ENCODE peak calls at places on chromosomes 12 and 14, in nine cellular contexts. T is breast epithelium, K is suprapubic skin, F is endothelial cell of umbilical vein, Z is spleen, Y is stomach, H is HepG2, B is HCT116, D is sigmoid colon. U is an unnamed sample.
A peak's percentile ranks its signal among the peaks of the same experiment; 100 is the strongest.

GRCh38 chr14:31261859-31262739 is 54.5 kb upstream of the HECTD1 start:
- DNase-seq in T (no peak), K (no peak), F (no peak), Z (no peak), Y (peak; percentile 75), H (peak; percentile 100), B (no peak), D (peak; percentile 65), U (no peak)

GRCh38 chr12:48988030-48988649 is 10.0 kb downstream of the WNT1 start:
- DNase-seq in T (no peak), K (no peak), F (peak; percentile 61), Z (peak; percentile 89), Y (peak; percentile 74), H (peak; percentile 46), B (no peak), D (no peak), U (peak; percentile 75)

GRCh38 chr14:72651081-72651480 is 242.8 kb downstream of the DPF3 start:
- DNase-seq in T (no peak), K (no peak), F (peak; percentile 44), Z (no peak), Y (no peak), H (no peak), B (no peak), D (no peak), U (no peak)

GRCh38 chr12:7869137-7869536 is 3.6 kb downstream of the SLC2A14 start:
- DNase-seq in T (no peak), K (no peak), F (no peak), Z (no peak), Y (no peak), H (no peak), B (no peak), D (no peak), U (no peak)

GRCh38 chr12:120125029-120125428 is 8.5 kb upstream of the RAB35 start:
- DNase-seq in T (no peak), K (no peak), F (no peak), Z (no peak), Y (no peak), H (no peak), B (no peak), D (no peak), U (no peak)

GRCh38 chr12:43370299-43370698 is 181.7 kb downstream of the ADAMTS20 start:
- DNase-seq in T (no peak), K (no peak), F (peak; percentile 3), Z (no peak), Y (no peak), H (peak; percentile 13), B (peak; percentile 76), D (no peak), U (no peak)

GRCh38 chr12:92538970-92539749 is 163.6 kb upstream of the PLEKHG7 start:
- DNase-seq in T (no peak), K (no peak), F (peak; percentile 95), Z (no peak), Y (no peak), H (no peak), B (peak; percentile 47), D (no peak), U (no peak)

GRCh38 chr14:34059925-34060746 is 109.3 kb upstream of the EGLN3 start:
- DNase-seq in T (peak; percentile 76), K (peak; percentile 83), F (peak; percentile 67), Z (peak; percentile 89), Y (peak; percentile 85), H (peak; percentile 56), B (no peak), D (peak; percentile 90), U (peak; percentile 87)

GRCh38 chr12:31507966-31508365 is 83.0 kb downstream of the DENND5B start:
- DNase-seq in T (no peak), K (no peak), F (no peak), Z (no peak), Y (no peak), H (no peak), B (no peak), D (no peak), U (no peak)

GRCh38 chr14:23185046-23185445 is 1.6 kb upstream of the SLC7A8 start:
- DNase-seq in T (no peak), K (no peak), F (peak; percentile 74), Z (no peak), Y (no peak), H (no peak), B (no peak), D (no peak), U (no peak)

GRCh38 chr14:100677152-100677924 is 49.4 kb upstream of the DLK1 start:
- DNase-seq in T (no peak), K (no peak), F (no peak), Z (peak; percentile 85), Y (no peak), H (peak; percentile 80), B (no peak), D (peak; percentile 81), U (no peak)

GRCh38 chr12:86018361-86018760 is 144.3 kb downstream of the NTS start:
- DNase-seq in T (no peak), K (no peak), F (no peak), Z (no peak), Y (no peak), H (no peak), B (no peak), D (no peak), U (no peak)

GRCh38 chr12:77007476-77007875 is 57.9 kb downstream of the E2F7 start:
- DNase-seq in T (no peak), K (no peak), F (no peak), Z (no peak), Y (no peak), H (no peak), B (no peak), D (no peak), U (no peak)

GRCh38 chr14:77183896-77184295 is 2.3 kb downstream of the TMEM63C start:
- DNase-seq in T (no peak), K (no peak), F (no peak), Z (no peak), Y (no peak), H (no peak), B (no peak), D (no peak), U (no peak)

GRCh38 chr12:92396647-92397258 is 251.1 kb upstream of the BTG1 start:
- DNase-seq in T (no peak), K (no peak), F (no peak), Z (no peak), Y (no peak), H (no peak), B (no peak), D (no peak), U (no peak)

GRCh38 chr12:32669584-32669983 is 9.5 kb upstream of the DNM1L start:
- DNase-seq in T (no peak), K (no peak), F (no peak), Z (no peak), Y (no peak), H (no peak), B (no peak), D (no peak), U (no peak)

GRCh38 chr12:32662665-32663064 is 16.4 kb upstream of the DNM1L start:
- DNase-seq in T (no peak), K (no peak), F (no peak), Z (no peak), Y (no peak), H (no peak), B (no peak), D (no peak), U (no peak)

GRCh38 chr12:32661706-32662105 is 17.4 kb upstream of the DNM1L start:
- DNase-seq in T (no peak), K (no peak), F (no peak), Z (no peak), Y (no peak), H (no peak), B (no peak), D (no peak), U (no peak)

GRCh38 chr12:32666510-32666909 is 12.6 kb upstream of the DNM1L start:
- DNase-seq in T (no peak), K (no peak), F (no peak), Z (no peak), Y (no peak), H (no peak), B (no peak), D (no peak), U (no peak)

GRCh38 chr12:32666018-32666417 is 13.1 kb upstream of the DNM1L start:
- DNase-seq in T (no peak), K (no peak), F (no peak), Z (no peak), Y (no peak), H (no peak), B (no peak), D (no peak), U (no peak)
- TF ChIP-seq POLR2AphosphoS5 in T (no peak), K (no peak), F (no peak), Z (no peak), Y (no peak), H (no peak), B (no peak), D (no peak), U (no peak)

GRCh38 chr12:123972448-123973401 is at the start of the genes CCDC92 and ZNF664:
- DNase-seq in T (peak; percentile 88), K (peak; percentile 87), F (peak; percentile 89), Z (peak; percentile 99), Y (peak; percentile 95), H (peak; percentile 85), B (peak; percentile 83), D (peak; percentile 95), U (peak; percentile 96)
- TF ChIP-seq POLR2A in T (no peak), K (no peak), F (peak; percentile 62), Z (no peak), Y (peak; percentile 26), H (peak; percentile 72), B (peak; percentile 72), D (no peak), U (peak; percentile 59)

GRCh38 chr12:93784339-93785086 is 107.3 kb downstream of the CRADD start:
- DNase-seq in T (no peak), K (no peak), F (peak; percentile 87), Z (no peak), Y (no peak), H (peak; percentile 25), B (peak; percentile 41), D (peak; percentile 96), U (peak; percentile 48)

GRCh38 chr12:93788853-93789252 is 111.7 kb downstream of the CRADD start:
- DNase-seq in T (no peak), K (no peak), F (no peak), Z (no peak), Y (no peak), H (no peak), B (no peak), D (no peak), U (no peak)

GRCh38 chr12:93785262-93786010 is 108.3 kb downstream of the CRADD start:
- DNase-seq in T (no peak), K (no peak), F (peak; percentile 90), Z (no peak), Y (no peak), H (peak; percentile 63), B (peak; percentile 85), D (peak; percentile 82), U (peak; percentile 16)

GRCh38 chr12:93789767-93790166 is 112.6 kb downstream of the CRADD start:
- DNase-seq in T (no peak), K (no peak), F (no peak), Z (no peak), Y (no peak), H (no peak), B (no peak), D (no peak), U (no peak)

GRCh38 chr12:93786669-93787397 is 109.7 kb downstream of the CRADD start:
- DNase-seq in T (no peak), K (no peak), F (peak; percentile 27), Z (no peak), Y (no peak), H (no peak), B (no peak), D (no peak), U (no peak)
- TF ChIP-seq POLR2AphosphoS5 in T (no peak), K (no peak), F (no peak), Z (no peak), Y (no peak), H (no peak), B (no peak), D (no peak), U (no peak)

GRCh38 chr12:132955933-132956725 is at the start of gene ZNF605:
- DNase-seq in T (peak; percentile 80), K (peak; percentile 92), F (peak; percentile 91), Z (peak; percentile 95), Y (peak; percentile 87), H (peak; percentile 79), B (no peak), D (peak; percentile 93), U (peak; percentile 87)
- TF ChIP-seq POLR2A in T (no peak), K (no peak), F (no peak), Z (no peak), Y (no peak), H (no peak), B (no peak), D (no peak), U (no peak)